ENCODE peak calls at places on chromosome 4, in ten cellular contexts. One of them, this sample, is unnamed.
A peak's percentile ranks its signal among the peaks of the same experiment; 100 is the strongest.

GRCh38 chr4:6110681-6111353 is 89.5 kb downstream of the JAKMIP1 start:
- DNase-seq in stomach: peak; percentile 25
- DNase-seq in breast epithelium: no peak
- DNase-seq in brain microvascular endothelial cell: no peak
- DNase-seq in PC-3: no peak
- DNase-seq in upper lobe of right lung: no peak
- DNase-seq in tibial nerve: no peak
- DNase-seq in thoracic aorta: no peak
- DNase-seq in mammary epithelial cell: no peak
- DNase-seq in fibroblast of lung: no peak
- DNase-seq in this sample: no peak

GRCh38 chr4:76990288-76991080 is 40.9 kb downstream of the SEPTIN11 start:
- DNase-seq in stomach: no peak
- DNase-seq in upper lobe of right lung: no peak
- DNase-seq in mammary epithelial cell: peak; percentile 60
- DNase-seq in PC-3: no peak
- DNase-seq in tibial nerve: no peak
- DNase-seq in brain microvascular endothelial cell: peak; percentile 82
- DNase-seq in thoracic aorta: no peak
- DNase-seq in fibroblast of lung: peak; percentile 99
- DNase-seq in breast epithelium: no peak
- DNase-seq in this sample: no peak

GRCh38 chr4:3202836-3203820 is 45.8 kb upstream of the MSANTD1 start:
- DNase-seq in stomach: no peak
- DNase-seq in breast epithelium: no peak
- DNase-seq in upper lobe of right lung: no peak
- DNase-seq in brain microvascular endothelial cell: no peak
- DNase-seq in PC-3: no peak
- DNase-seq in fibroblast of lung: no peak
- DNase-seq in mammary epithelial cell: no peak
- DNase-seq in tibial nerve: no peak
- DNase-seq in thoracic aorta: no peak
- DNase-seq in this sample: no peak

GRCh38 chr4:125322363-125322730 is 7.6 kb downstream of the FAT4 start:
- DNase-seq in mammary epithelial cell: peak; percentile 14
- DNase-seq in brain microvascular endothelial cell: peak; percentile 83
- DNase-seq in thoracic aorta: no peak
- DNase-seq in upper lobe of right lung: no peak
- DNase-seq in fibroblast of lung: peak; percentile 72
- DNase-seq in PC-3: peak; percentile 19
- DNase-seq in breast epithelium: no peak
- DNase-seq in tibial nerve: no peak
- DNase-seq in stomach: no peak
- DNase-seq in this sample: no peak

GRCh38 chr4:81030617-81031388 is at the start of gene BMP3:
- DNase-seq in thoracic aorta: no peak
- DNase-seq in stomach: no peak
- DNase-seq in tibial nerve: peak; percentile 22
- DNase-seq in breast epithelium: no peak
- DNase-seq in fibroblast of lung: peak; percentile 35
- DNase-seq in upper lobe of right lung: peak; percentile 83
- DNase-seq in PC-3: peak; percentile 54
- DNase-seq in brain microvascular endothelial cell: no peak
- DNase-seq in mammary epithelial cell: peak; percentile 25
- DNase-seq in this sample: peak; percentile 53

GRCh38 chr4:3276961-3277360 is 15.9 kb upstream of the RGS12 start:
- DNase-seq in stomach: peak; percentile 25
- DNase-seq in tibial nerve: no peak
- DNase-seq in thoracic aorta: no peak
- DNase-seq in mammary epithelial cell: no peak
- DNase-seq in PC-3: no peak
- DNase-seq in upper lobe of right lung: no peak
- DNase-seq in fibroblast of lung: peak; percentile 80
- DNase-seq in breast epithelium: peak; percentile 9
- DNase-seq in brain microvascular endothelial cell: peak; percentile 41
- DNase-seq in this sample: no peak

GRCh38 chr4:6221296-6221850 is 21.0 kb upstream of the JAKMIP1 start:
- DNase-seq in breast epithelium: peak; percentile 9
- DNase-seq in upper lobe of right lung: no peak
- DNase-seq in stomach: peak; percentile 13
- DNase-seq in mammary epithelial cell: no peak
- DNase-seq in tibial nerve: no peak
- DNase-seq in PC-3: no peak
- DNase-seq in fibroblast of lung: no peak
- DNase-seq in thoracic aorta: no peak
- DNase-seq in brain microvascular endothelial cell: no peak
- DNase-seq in this sample: no peak

GRCh38 chr4:26360864-26361263 is 40.0 kb downstream of the RBPJ start:
- DNase-seq in tibial nerve: no peak
- DNase-seq in stomach: no peak
- DNase-seq in upper lobe of right lung: no peak
- DNase-seq in thoracic aorta: no peak
- DNase-seq in brain microvascular endothelial cell: no peak
- DNase-seq in breast epithelium: no peak
- DNase-seq in fibroblast of lung: no peak
- DNase-seq in mammary epithelial cell: no peak
- DNase-seq in PC-3: no peak
- DNase-seq in this sample: no peak

GRCh38 chr4:142358656-142359055 is 487.4 kb downstream of the INPP4B start:
- DNase-seq in thoracic aorta: no peak
- DNase-seq in tibial nerve: no peak
- DNase-seq in stomach: no peak
- DNase-seq in mammary epithelial cell: no peak
- DNase-seq in PC-3: no peak
- DNase-seq in fibroblast of lung: no peak
- DNase-seq in breast epithelium: no peak
- DNase-seq in upper lobe of right lung: no peak
- DNase-seq in brain microvascular endothelial cell: no peak
- DNase-seq in this sample: no peak

GRCh38 chr4:48093949-48094550 is 40.0 kb downstream of the TXK start:
- DNase-seq in brain microvascular endothelial cell: peak; percentile 69
- DNase-seq in tibial nerve: no peak
- DNase-seq in PC-3: peak; percentile 84
- DNase-seq in stomach: no peak
- DNase-seq in fibroblast of lung: peak; percentile 65
- DNase-seq in upper lobe of right lung: no peak
- DNase-seq in breast epithelium: no peak
- DNase-seq in thoracic aorta: no peak
- DNase-seq in mammary epithelial cell: peak; percentile 93
- DNase-seq in this sample: peak; percentile 57

GRCh38 chr4:2837110-2837903 is 6.3 kb upstream of the ADD1 start:
- DNase-seq in mammary epithelial cell: no peak
- DNase-seq in PC-3: no peak
- DNase-seq in thoracic aorta: no peak
- DNase-seq in stomach: peak; percentile 22
- DNase-seq in upper lobe of right lung: no peak
- DNase-seq in brain microvascular endothelial cell: no peak
- DNase-seq in fibroblast of lung: no peak
- DNase-seq in tibial nerve: no peak
- DNase-seq in breast epithelium: no peak
- DNase-seq in this sample: no peak

GRCh38 chr4:165351359-165352130 is 24.1 kb downstream of the MSMO1 start:
- DNase-seq in mammary epithelial cell: no peak
- DNase-seq in brain microvascular endothelial cell: no peak
- DNase-seq in thoracic aorta: no peak
- DNase-seq in PC-3: no peak
- DNase-seq in fibroblast of lung: no peak
- DNase-seq in breast epithelium: no peak
- DNase-seq in upper lobe of right lung: no peak
- DNase-seq in tibial nerve: no peak
- DNase-seq in stomach: no peak
- DNase-seq in this sample: no peak

GRCh38 chr4:70969076-70969475 is 24.4 kb upstream of the DCK start:
- DNase-seq in tibial nerve: no peak
- DNase-seq in brain microvascular endothelial cell: no peak
- DNase-seq in fibroblast of lung: peak; percentile 80
- DNase-seq in thoracic aorta: no peak
- DNase-seq in breast epithelium: no peak
- DNase-seq in PC-3: no peak
- DNase-seq in stomach: no peak
- DNase-seq in mammary epithelial cell: peak; percentile 73
- DNase-seq in upper lobe of right lung: no peak
- DNase-seq in this sample: no peak

GRCh38 chr4:182837831-182838230 is 79.4 kb downstream of the DCTD start:
- DNase-seq in fibroblast of lung: no peak
- DNase-seq in thoracic aorta: no peak
- DNase-seq in PC-3: no peak
- DNase-seq in breast epithelium: no peak
- DNase-seq in tibial nerve: no peak
- DNase-seq in mammary epithelial cell: no peak
- DNase-seq in stomach: no peak
- DNase-seq in upper lobe of right lung: no peak
- DNase-seq in brain microvascular endothelial cell: no peak
- DNase-seq in this sample: no peak

GRCh38 chr4:84913176-84913575 is 53.3 kb downstream of the WDFY3 start:
- DNase-seq in stomach: no peak
- DNase-seq in brain microvascular endothelial cell: no peak
- DNase-seq in upper lobe of right lung: no peak
- DNase-seq in breast epithelium: no peak
- DNase-seq in thoracic aorta: no peak
- DNase-seq in tibial nerve: no peak
- DNase-seq in mammary epithelial cell: no peak
- DNase-seq in PC-3: no peak
- DNase-seq in fibroblast of lung: no peak
- DNase-seq in this sample: no peak

GRCh38 chr4:156378053-156378665 is 424.5 kb upstream of the CTSO start:
- DNase-seq in breast epithelium: no peak
- DNase-seq in mammary epithelial cell: peak; percentile 53
- DNase-seq in thoracic aorta: no peak
- DNase-seq in fibroblast of lung: peak; percentile 62
- DNase-seq in upper lobe of right lung: no peak
- DNase-seq in tibial nerve: no peak
- DNase-seq in PC-3: peak; percentile 63
- DNase-seq in brain microvascular endothelial cell: peak; percentile 38
- DNase-seq in stomach: no peak
- DNase-seq in this sample: peak; percentile 23

GRCh38 chr4:54940996-54941395 is 184.4 kb downstream of the KDR start:
- DNase-seq in breast epithelium: no peak
- DNase-seq in tibial nerve: no peak
- DNase-seq in brain microvascular endothelial cell: no peak
- DNase-seq in upper lobe of right lung: no peak
- DNase-seq in mammary epithelial cell: no peak
- DNase-seq in fibroblast of lung: no peak
- DNase-seq in thoracic aorta: no peak
- DNase-seq in stomach: no peak
- DNase-seq in PC-3: no peak
- DNase-seq in this sample: no peak

GRCh38 chr4:128775477-128775876 is 34.0 kb upstream of the JADE1 start:
- DNase-seq in upper lobe of right lung: no peak
- DNase-seq in stomach: no peak
- DNase-seq in fibroblast of lung: no peak
- DNase-seq in thoracic aorta: no peak
- DNase-seq in breast epithelium: no peak
- DNase-seq in mammary epithelial cell: no peak
- DNase-seq in brain microvascular endothelial cell: no peak
- DNase-seq in tibial nerve: no peak
- DNase-seq in PC-3: no peak
- DNase-seq in this sample: no peak

GRCh38 chr4:86977621-86978184 is 42.9 kb downstream of the AFF1 start:
- DNase-seq in tibial nerve: no peak
- DNase-seq in thoracic aorta: no peak
- DNase-seq in upper lobe of right lung: no peak
- DNase-seq in PC-3: peak; percentile 88
- DNase-seq in stomach: no peak
- DNase-seq in mammary epithelial cell: peak; percentile 99
- DNase-seq in breast epithelium: no peak
- DNase-seq in fibroblast of lung: peak; percentile 83
- DNase-seq in brain microvascular endothelial cell: peak; percentile 86
- DNase-seq in this sample: peak; percentile 68

GRCh38 chr4:169345207-169345788 is 74.5 kb upstream of the SH3RF1 start:
- DNase-seq in breast epithelium: no peak
- DNase-seq in upper lobe of right lung: no peak
- DNase-seq in mammary epithelial cell: peak; percentile 92
- DNase-seq in thoracic aorta: no peak
- DNase-seq in brain microvascular endothelial cell: peak; percentile 23
- DNase-seq in stomach: no peak
- DNase-seq in PC-3: peak; percentile 90
- DNase-seq in fibroblast of lung: peak; percentile 80
- DNase-seq in tibial nerve: no peak
- DNase-seq in this sample: no peak

GRCh38 chr4:77104405-77105292 is 28.9 kb upstream of the CCNI start:
- DNase-seq in tibial nerve: peak; percentile 51
- DNase-seq in upper lobe of right lung: peak; percentile 75
- DNase-seq in breast epithelium: peak; percentile 95
- DNase-seq in brain microvascular endothelial cell: peak; percentile 18
- DNase-seq in PC-3: peak; percentile 70
- DNase-seq in mammary epithelial cell: peak; percentile 73
- DNase-seq in stomach: peak; percentile 74
- DNase-seq in thoracic aorta: peak; percentile 48
- DNase-seq in fibroblast of lung: peak; percentile 68
- DNase-seq in this sample: peak; percentile 65

GRCh38 chr4:184616633-184617471 is 32.4 kb downstream of the CASP3 start:
- DNase-seq in breast epithelium: no peak
- DNase-seq in stomach: no peak
- DNase-seq in fibroblast of lung: no peak
- DNase-seq in tibial nerve: no peak
- DNase-seq in upper lobe of right lung: no peak
- DNase-seq in mammary epithelial cell: no peak
- DNase-seq in thoracic aorta: no peak
- DNase-seq in brain microvascular endothelial cell: no peak
- DNase-seq in PC-3: no peak
- DNase-seq in this sample: no peak
- H3K27ac ChIP-seq in breast epithelium: no peak overlapping the region
- H3K27ac ChIP-seq in stomach: no peak overlapping the region
- H3K27ac ChIP-seq in fibroblast of lung: no peak overlapping the region
- H3K27ac ChIP-seq in tibial nerve: no peak overlapping the region
- H3K27ac ChIP-seq in upper lobe of right lung: no peak overlapping the region
- H3K27ac ChIP-seq in mammary epithelial cell: no peak overlapping the region
- H3K27ac ChIP-seq in thoracic aorta: no peak overlapping the region
- H3K27ac ChIP-seq in brain microvascular endothelial cell: no peak overlapping the region
- H3K27ac ChIP-seq in PC-3: no peak overlapping the region
- H3K27ac ChIP-seq in this sample: no peak overlapping the region

GRCh38 chr4:186586190-186586589 is 30.8 kb upstream of the MTNR1A start:
- DNase-seq in thoracic aorta: no peak
- DNase-seq in tibial nerve: no peak
- DNase-seq in fibroblast of lung: no peak
- DNase-seq in upper lobe of right lung: no peak
- DNase-seq in PC-3: no peak
- DNase-seq in breast epithelium: no peak
- DNase-seq in brain microvascular endothelial cell: peak; percentile 63
- DNase-seq in stomach: no peak
- DNase-seq in mammary epithelial cell: no peak
- DNase-seq in this sample: no peak
- H3K36me3 ChIP-seq in thoracic aorta: peaks cover 7% of the 10 kb centered on the region
- H3K36me3 ChIP-seq in tibial nerve: no peaks in the 10 kb centered on the region
- H3K36me3 ChIP-seq in fibroblast of lung: peaks cover 11% of the 10 kb centered on the region
- H3K36me3 ChIP-seq in upper lobe of right lung: peaks cover 7% of the 10 kb centered on the region
- H3K36me3 ChIP-seq in PC-3: no peaks in the 10 kb centered on the region
- H3K36me3 ChIP-seq in breast epithelium: no peaks in the 10 kb centered on the region
- H3K36me3 ChIP-seq in brain microvascular endothelial cell: peaks cover 31% of the 10 kb centered on the region
- H3K36me3 ChIP-seq in stomach: peaks cover 24% of the 10 kb centered on the region
- H3K36me3 ChIP-seq in mammary epithelial cell: peaks cover 62% of the 10 kb centered on the region
- H3K36me3 ChIP-seq in this sample: no peaks in the 10 kb centered on the region

GRCh38 chr4:152460488-152460887 is 75.4 kb downstream of the FBXW7 start:
- DNase-seq in brain microvascular endothelial cell: peak; percentile 42
- DNase-seq in PC-3: peak; percentile 41
- DNase-seq in tibial nerve: no peak
- DNase-seq in mammary epithelial cell: peak; percentile 14
- DNase-seq in fibroblast of lung: peak; percentile 55
- DNase-seq in upper lobe of right lung: no peak
- DNase-seq in stomach: no peak
- DNase-seq in thoracic aorta: no peak
- DNase-seq in breast epithelium: no peak
- DNase-seq in this sample: no peak
- TF ChIP-seq CTCF in brain microvascular endothelial cell: no peak
- TF ChIP-seq CTCF in PC-3: peak; percentile 55
- TF ChIP-seq CTCF in tibial nerve: no peak
- TF ChIP-seq CTCF in mammary epithelial cell: no peak
- TF ChIP-seq CTCF in fibroblast of lung: no peak
- TF ChIP-seq CTCF in upper lobe of right lung: peak; percentile 30
- TF ChIP-seq CTCF in stomach: no peak
- TF ChIP-seq CTCF in thoracic aorta: no peak
- TF ChIP-seq CTCF in breast epithelium: no peak
- TF ChIP-seq CTCF in this sample: no peak

GRCh38 chr4:38866973-38867477 is 581 bp upstream of the FAM114A1 start:
- DNase-seq in mammary epithelial cell: no peak
- DNase-seq in breast epithelium: no peak
- DNase-seq in fibroblast of lung: no peak
- DNase-seq in brain microvascular endothelial cell: no peak
- DNase-seq in tibial nerve: no peak
- DNase-seq in stomach: no peak
- DNase-seq in upper lobe of right lung: no peak
- DNase-seq in PC-3: no peak
- DNase-seq in thoracic aorta: no peak
- DNase-seq in this sample: no peak
- H3K27ac ChIP-seq in mammary epithelial cell: peak overlapping the region; percentile 65
- H3K27ac ChIP-seq in breast epithelium: peak overlapping the region; percentile 99
- H3K27ac ChIP-seq in fibroblast of lung: peak overlapping the region; percentile 70
- H3K27ac ChIP-seq in brain microvascular endothelial cell: peak overlapping the region; percentile 93
- H3K27ac ChIP-seq in tibial nerve: peak overlapping the region; percentile 99
- H3K27ac ChIP-seq in stomach: peak overlapping the region; percentile 98
- H3K27ac ChIP-seq in upper lobe of right lung: peak overlapping the region; percentile 90
- H3K27ac ChIP-seq in PC-3: peak overlapping the region; percentile 29
- H3K27ac ChIP-seq in thoracic aorta: peak overlapping the region; percentile 68
- H3K27ac ChIP-seq in this sample: peak overlapping the region; percentile 91